ENCODE peak calls at places on chromosomes 11 and 22, in eight cellular contexts. S, R, Y, Z, F, P, I and E are unnamed samples.

GRCh38 chr11:70099578-70100282 is 21.6 kb downstream of the ANO1 start:
- DNase-seq in S (no peak), R (no peak), Y (no peak), Z (no peak), F (no peak), P (no peak), I (no peak), E (no peak)

GRCh38 chr11:2451916-2452694 is 7.3 kb downstream of the KCNQ1 start:
- DNase-seq in S (no peak), R (no peak), Y (no peak), Z (no peak), F (no peak), P (no peak), I (no peak), E (no peak)

GRCh38 chr11:68978931-68979591 is 1.7 kb downstream of the MRGPRD start:
- DNase-seq in S (no peak), R (no peak), Y (no peak), Z (no peak), F (no peak), P (no peak), I (no peak), E (no peak)

GRCh38 chr11:16000065-16000464 is 356.3 kb downstream of the SOX6 start:
- DNase-seq in S (peak), R (no peak), Y (no peak), Z (no peak), F (no peak), P (no peak), I (no peak), E (no peak)

GRCh38 chr11:68839054-68839865 is 2.5 kb downstream of the CPT1A start:
- DNase-seq in S (peak), R (peak), Y (peak), Z (peak), F (peak), P (peak), I (peak), E (peak)

GRCh38 chr11:126284829-126285228 is 1.9 kb downstream of the TIRAP start:
- DNase-seq in S (peak), R (peak), Y (no peak), Z (peak), F (peak), P (peak), I (peak), E (no peak)

GRCh38 chr11:35088676-35089075 is 50.3 kb upstream of the CD44 start:
- DNase-seq in S (peak), R (peak), Y (no peak), Z (no peak), F (no peak), P (peak), I (no peak), E (no peak)

GRCh38 chr11:17613428-17613962 is 66.4 kb downstream of the OTOG start:
- DNase-seq in S (no peak), R (no peak), Y (no peak), Z (no peak), F (no peak), P (no peak), I (no peak), E (no peak)

GRCh38 chr11:128361451-128362020 is 225.8 kb downstream of the ETS1 start:
- DNase-seq in S (no peak), R (no peak), Y (no peak), Z (no peak), F (no peak), P (no peak), I (no peak), E (no peak)

GRCh38 chr22:31742115-31742514 is 7.8 kb downstream of the PRR14L start:
- DNase-seq in S (no peak), R (no peak), Y (no peak), Z (no peak), F (no peak), P (no peak), I (no peak), E (no peak)

GRCh38 chr22:36397081-36397766 is 9.5 kb upstream of the MYH9 start:
- DNase-seq in S (no peak), R (no peak), Y (no peak), Z (no peak), F (peak), P (peak), I (no peak), E (no peak)

GRCh38 chr11:38718049-38718448 is 2120.0 kb upstream of the RAG2 start:
- DNase-seq in S (no peak), R (no peak), Y (no peak), Z (no peak), F (peak), P (no peak), I (no peak), E (no peak)

GRCh38 chr11:75499423-75500305 is 26.1 kb downstream of the GDPD5 start:
- DNase-seq in S (peak), R (no peak), Y (no peak), Z (peak), F (no peak), P (peak), I (no peak), E (no peak)

GRCh38 chr22:37275622-37276021 is 6.7 kb upstream of the CYTH4 start:
- DNase-seq in S (no peak), R (no peak), Y (no peak), Z (no peak), F (no peak), P (no peak), I (no peak), E (no peak)

GRCh38 chr22:21949569-21949918 is 3.1 kb downstream of the PPM1F start:
- DNase-seq in S (no peak), R (no peak), Y (no peak), Z (no peak), F (no peak), P (no peak), I (no peak), E (no peak)

GRCh38 chr11:27610946-27611345 is 89.3 kb downstream of the BDNF start:
- DNase-seq in S (no peak), R (no peak), Y (no peak), Z (no peak), F (no peak), P (no peak), I (no peak), E (no peak)

GRCh38 chr11:121451178-121451981 is 734 bp upstream of the SORL1 start:
- DNase-seq in S (no peak), R (no peak), Y (no peak), Z (no peak), F (peak), P (no peak), I (no peak), E (no peak)

GRCh38 chr11:128463386-128463829 is 124.0 kb downstream of the ETS1 start:
- DNase-seq in S (no peak), R (no peak), Y (no peak), Z (peak), F (no peak), P (no peak), I (no peak), E (no peak)

GRCh38 chr11:65212226-65212801 is 30.6 kb downstream of the CAPN1 start:
- DNase-seq in S (no peak), R (no peak), Y (no peak), Z (no peak), F (no peak), P (no peak), I (no peak), E (no peak)

GRCh38 chr11:33605703-33606102 is 94.9 kb downstream of the C11orf91 start:
- DNase-seq in S (no peak), R (no peak), Y (no peak), Z (no peak), F (no peak), P (no peak), I (no peak), E (no peak)

GRCh38 chr22:30922151-30922611 is 46.4 kb downstream of the MORC2 start:
- DNase-seq in S (peak), R (no peak), Y (peak), Z (peak), F (no peak), P (no peak), I (peak), E (peak)

GRCh38 chr22:49930596-49931412 is 12.4 kb downstream of the CRELD2 start:
- DNase-seq in S (peak), R (peak), Y (peak), Z (peak), F (peak), P (no peak), I (peak), E (peak)

GRCh38 chr11:113618360-113618759 is 87.7 kb downstream of the TMPRSS5 start:
- DNase-seq in S (peak), R (peak), Y (no peak), Z (peak), F (no peak), P (peak), I (no peak), E (no peak)

GRCh38 chr11:73233211-73233610 is 15.1 kb downstream of the P2RY2 start:
- DNase-seq in S (no peak), R (no peak), Y (no peak), Z (no peak), F (no peak), P (no peak), I (no peak), E (no peak)

GRCh38 chr11:16026849-16027248 is 329.5 kb downstream of the SOX6 start:
- DNase-seq in S (no peak), R (no peak), Y (no peak), Z (no peak), F (no peak), P (no peak), I (no peak), E (no peak)

GRCh38 chr11:64263021-64263946 is 12.0 kb downstream of the PLCB3 start:
- DNase-seq in S (peak), R (no peak), Y (no peak), Z (no peak), F (no peak), P (no peak), I (no peak), E (no peak)

GRCh38 chr11:79488286-79488685 is 47.5 kb upstream of the TENM4 start:
- DNase-seq in S (no peak), R (no peak), Y (no peak), Z (no peak), F (no peak), P (no peak), I (no peak), E (no peak)

GRCh38 chr22:36589856-36590255 is 60.9 kb upstream of the EIF3D start:
- DNase-seq in S (no peak), R (no peak), Y (no peak), Z (no peak), F (no peak), P (no peak), I (no peak), E (no peak)

GRCh38 chr11:132977746-132978145 is 554.6 kb downstream of the OPCML start:
- DNase-seq in S (no peak), R (no peak), Y (no peak), Z (no peak), F (no peak), P (no peak), I (no peak), E (no peak)

GRCh38 chr11:31422703-31423102 is 53.0 kb downstream of the DNAJC24 start:
- DNase-seq in S (no peak), R (no peak), Y (no peak), Z (no peak), F (no peak), P (no peak), I (no peak), E (no peak)

GRCh38 chr22:35102663-35103062 is 36.7 kb downstream of the ISX start:
- DNase-seq in S (peak), R (peak), Y (no peak), Z (no peak), F (no peak), P (peak), I (no peak), E (no peak)

GRCh38 chr11:35139883-35140282 is 912 bp downstream of the CD44 start:
- DNase-seq in S (no peak), R (no peak), Y (no peak), Z (no peak), F (no peak), P (no peak), I (no peak), E (no peak)

GRCh38 chr11:1389932-1390587 is at the start of gene BRSK2:
- DNase-seq in S (no peak), R (no peak), Y (no peak), Z (no peak), F (no peak), P (no peak), I (no peak), E (no peak)
- H3K27ac ChIP-seq in S (no peak), R (no peak), Y (peak), Z (peak), F (no peak), P (peak), I (no peak), E (peak)

DNA sequence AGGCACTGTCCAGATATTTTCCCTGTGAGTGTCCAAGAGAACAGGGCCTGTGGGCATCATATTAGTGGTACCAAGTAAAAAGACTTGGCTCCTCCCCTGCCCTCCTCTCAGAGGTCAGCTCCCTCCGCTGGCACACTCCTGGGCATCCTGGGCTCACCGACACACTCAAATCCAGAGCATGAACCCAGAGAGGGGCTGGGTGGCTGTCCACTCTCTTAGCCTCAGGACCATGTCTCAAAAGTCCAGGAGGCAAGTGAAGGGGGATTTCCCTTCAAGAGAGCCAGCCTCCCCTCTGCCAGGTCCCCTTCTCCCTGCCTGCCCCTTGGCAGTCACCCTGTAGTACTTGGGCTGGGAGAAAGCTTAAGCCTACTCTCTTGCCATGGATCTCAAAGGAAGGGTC is 10.3 kb downstream of the BCL9L start:
- DNase-seq in S (no peak), R (no peak), Y (no peak), Z (no peak), F (no peak), P (no peak), I (no peak), E (no peak)
- H3K27ac ChIP-seq in S (peak), R (peak), Y (peak), Z (peak), F (peak), P (peak), I (peak), E (peak)

DNA sequence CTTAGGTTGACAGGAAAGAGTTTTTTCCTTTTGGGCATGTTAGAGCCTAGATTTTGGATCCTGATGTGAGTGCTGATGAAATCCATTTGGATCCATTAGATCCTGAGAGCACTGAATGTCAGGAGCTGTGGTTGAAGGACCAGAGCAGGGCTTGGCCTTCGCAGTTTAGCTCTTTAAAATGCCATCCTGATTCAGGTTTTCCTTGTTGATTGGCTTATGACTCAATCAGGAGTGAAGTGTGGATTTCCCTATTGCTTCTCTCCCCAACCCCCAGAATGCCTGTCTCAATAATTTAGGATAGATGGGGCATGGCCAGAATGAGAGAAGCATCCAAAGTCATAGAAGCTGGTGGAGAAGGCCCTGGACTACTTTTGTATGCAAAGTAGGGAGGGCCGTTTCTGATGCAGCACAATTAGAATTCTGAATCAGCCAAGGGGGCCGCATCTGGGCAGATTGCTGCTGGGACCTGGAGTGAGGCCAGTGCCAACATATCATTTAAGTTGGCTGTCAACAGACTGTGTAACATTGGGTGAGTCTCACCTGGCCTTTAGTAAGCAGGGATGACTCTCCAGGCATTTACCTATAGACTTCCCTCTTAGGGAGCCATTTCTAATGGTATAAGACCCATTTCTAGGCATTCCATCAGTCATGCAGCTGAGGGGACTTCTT is 80.5 kb downstream of the TEAD1 start:
- DNase-seq in S (peak), R (no peak), Y (no peak), Z (no peak), F (no peak), P (peak), I (no peak), E (no peak)
- H3K27ac ChIP-seq in S (peak), R (peak), Y (no peak), Z (no peak), F (no peak), P (peak), I (no peak), E (no peak)

DNA sequence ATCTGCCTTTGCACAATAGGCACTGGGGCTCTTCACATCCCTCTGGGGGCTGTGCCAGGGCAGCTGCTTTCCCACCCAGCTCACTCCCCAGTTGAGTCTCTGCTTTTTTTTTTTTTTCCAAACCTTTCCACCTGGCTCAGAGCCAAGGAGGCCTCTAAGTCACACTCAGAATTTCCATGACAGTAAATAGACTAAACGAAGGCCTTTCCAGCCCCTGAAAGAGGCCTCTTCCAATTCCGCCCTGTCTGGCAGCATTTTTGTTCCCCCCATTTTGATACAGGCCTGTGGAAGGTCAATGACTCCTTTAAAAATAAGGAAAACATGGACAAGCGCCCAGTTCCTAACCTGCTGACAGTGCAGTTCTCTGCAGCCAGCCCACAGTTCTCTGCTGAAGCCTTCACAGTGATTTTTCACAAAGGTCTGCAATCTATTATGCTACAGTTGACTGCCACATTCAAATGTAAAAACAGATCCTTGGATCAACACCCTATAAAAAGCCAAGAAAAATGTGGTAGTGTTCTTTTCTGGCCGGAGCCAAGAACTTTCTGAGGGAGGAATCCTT is 107.5 kb upstream of the SESN3 start:
- DNase-seq in S (no peak), R (no peak), Y (peak), Z (peak), F (no peak), P (no peak), I (no peak), E (peak)
- H3K27ac ChIP-seq in S (no peak), R (peak), Y (no peak), Z (peak), F (no peak), P (peak), I (no peak), E (peak)